ENCODE peak calls at places on chromosomes 12 and 14, in eight cellular contexts. H is effector memory CD4-positive, alpha-beta T cell; Q is H54; S is psoas muscle; L is PC-3; W is non-pigmented ciliary epithelial cell; X is AG10803; T is NCI-H2081. P is an unnamed sample.

GRCh38 chr12:92075425-92075891 is 70.2 kb downstream of the BTG1 start:
- DNase-seq in H (no peak), Q (no peak), S (no peak), L (no peak), W (no peak), X (peak), T (no peak), P (no peak)

GRCh38 chr12:104494137-104494815 is 37.5 kb downstream of the CHST11 start:
- DNase-seq in H (no peak), Q (no peak), S (no peak), L (no peak), W (peak), X (peak), T (no peak), P (no peak)

GRCh38 chr14:58755026-58755929 is 117.5 kb downstream of the DACT1 start:
- DNase-seq in H (no peak), Q (no peak), S (no peak), L (no peak), W (no peak), X (no peak), T (no peak), P (no peak)

GRCh38 chr12:56565510-56566101 is 44.0 kb downstream of the RBMS2 start:
- DNase-seq in H (no peak), Q (peak), S (peak), L (peak), W (no peak), X (peak), T (no peak), P (peak)

GRCh38 chr12:11015775-11016430 is 6.5 kb downstream of the TAS2R19 start:
- DNase-seq in H (no peak), Q (no peak), S (no peak), L (no peak), W (no peak), X (no peak), T (no peak), P (no peak)

GRCh38 chr14:89455412-89455811 is 38.4 kb upstream of the FOXN3 start:
- DNase-seq in H (no peak), Q (no peak), S (no peak), L (no peak), W (no peak), X (no peak), T (no peak), P (no peak)

GRCh38 chr14:43938588-43939281 is 568.3 kb downstream of the FSCB start:
- DNase-seq in H (no peak), Q (no peak), S (no peak), L (no peak), W (no peak), X (no peak), T (no peak), P (no peak)

GRCh38 chr14:94030571-94030970 is 4.4 kb downstream of the OTUB2 start:
- DNase-seq in H (no peak), Q (no peak), S (no peak), L (no peak), W (no peak), X (no peak), T (no peak), P (no peak)

GRCh38 chr14:29240046-29240445 is 473.5 kb downstream of the FOXG1 start:
- DNase-seq in H (no peak), Q (no peak), S (no peak), L (peak), W (peak), X (peak), T (no peak), P (no peak)

GRCh38 chr12:27003421-27004311 is 10.5 kb downstream of the TM7SF3 start:
- DNase-seq in H (no peak), Q (no peak), S (no peak), L (peak), W (no peak), X (no peak), T (no peak), P (no peak)

GRCh38 chr14:74825008-74825407 is 50.9 kb downstream of the PROX2 start:
- DNase-seq in H (no peak), Q (no peak), S (no peak), L (no peak), W (no peak), X (peak), T (no peak), P (no peak)

GRCh38 chr14:105294142-105294597 is 6.6 kb downstream of the BRF1 start:
- DNase-seq in H (peak), Q (no peak), S (peak), L (no peak), W (no peak), X (peak), T (peak), P (no peak)

GRCh38 chr14:38357557-38357956 is 101.7 kb upstream of the CLEC14A start:
- DNase-seq in H (no peak), Q (peak), S (no peak), L (peak), W (peak), X (peak), T (no peak), P (no peak)

GRCh38 chr12:13900718-13901117 is 80.7 kb downstream of the GRIN2B start:
- DNase-seq in H (no peak), Q (no peak), S (no peak), L (no peak), W (no peak), X (no peak), T (no peak), P (no peak)

GRCh38 chr14:99777956-99778355 is 15.3 kb upstream of the EML1 start:
- DNase-seq in H (no peak), Q (no peak), S (no peak), L (no peak), W (no peak), X (peak), T (no peak), P (no peak)

GRCh38 chr12:103310871-103311270 is 184.9 kb downstream of the C12orf42 start:
- DNase-seq in H (no peak), Q (no peak), S (no peak), L (no peak), W (no peak), X (no peak), T (no peak), P (no peak)

GRCh38 chr14:71166434-71166833 is 259.2 kb downstream of the PCNX1 start:
- DNase-seq in H (no peak), Q (no peak), S (no peak), L (peak), W (peak), X (peak), T (no peak), P (no peak)

GRCh38 chr12:52360106-52360662 is 7.1 kb downstream of the KRT85 start:
- DNase-seq in H (no peak), Q (no peak), S (no peak), L (no peak), W (no peak), X (no peak), T (no peak), P (no peak)

GRCh38 chr12:29616664-29617409 is 119.4 kb upstream of the OVCH1 start:
- DNase-seq in H (no peak), Q (peak), S (no peak), L (peak), W (peak), X (no peak), T (no peak), P (no peak)

GRCh38 chr12:4911316-4911994 is 1.8 kb downstream of the KCNA1 start:
- DNase-seq in H (no peak), Q (no peak), S (no peak), L (no peak), W (no peak), X (no peak), T (no peak), P (no peak)

GRCh38 chr14:64880382-64881121 is 845 bp upstream of the SPTB start:
- DNase-seq in H (peak), Q (peak), S (peak), L (peak), W (no peak), X (no peak), T (peak), P (peak)

GRCh38 chr12:106907846-106908245 is 47.9 kb upstream of the TMEM263 start:
- DNase-seq in H (no peak), Q (no peak), S (no peak), L (no peak), W (no peak), X (no peak), T (no peak), P (no peak)

GRCh38 chr12:83573676-83574075 is 887.0 kb downstream of the TMTC2 start:
- DNase-seq in H (no peak), Q (peak), S (peak), L (peak), W (peak), X (peak), T (no peak), P (no peak)

GRCh38 chr14:94971750-94972149 is 185.6 kb downstream of the DICER1 start:
- DNase-seq in H (no peak), Q (no peak), S (peak), L (no peak), W (no peak), X (peak), T (no peak), P (no peak)

GRCh38 chr14:100654025-100654813 is 67.0 kb upstream of the BEGAIN start:
- DNase-seq in H (no peak), Q (no peak), S (no peak), L (no peak), W (no peak), X (no peak), T (no peak), P (no peak)

GRCh38 chr14:58280954-58281787 is 17.2 kb upstream of the ARID4A start:
- DNase-seq in H (peak), Q (no peak), S (no peak), L (peak), W (peak), X (peak), T (no peak), P (no peak)

GRCh38 chr12:43964966-43965365 is 129.1 kb downstream of the TMEM117 start:
- DNase-seq in H (no peak), Q (no peak), S (no peak), L (no peak), W (peak), X (no peak), T (no peak), P (no peak)

GRCh38 chr14:54564071-54564798 is 2.7 kb upstream of the SAMD4A start:
- DNase-seq in H (no peak), Q (no peak), S (no peak), L (peak), W (no peak), X (peak), T (peak), P (no peak)

GRCh38 chr12:115351513-115352077 is 667.6 kb upstream of the TBX3 start:
- DNase-seq in H (no peak), Q (no peak), S (no peak), L (no peak), W (no peak), X (peak), T (no peak), P (no peak)

GRCh38 chr12:74897425-74898211 is 312.0 kb downstream of the KCNC2 start:
- DNase-seq in H (no peak), Q (no peak), S (no peak), L (no peak), W (no peak), X (no peak), T (no peak), P (no peak)

GRCh38 chr12:18861287-18861858 is 123.5 kb downstream of the CAPZA3 start:
- DNase-seq in H (no peak), Q (no peak), S (no peak), L (peak), W (no peak), X (no peak), T (no peak), P (no peak)

GRCh38 chr12:46958599-46959290 is 120.7 kb upstream of the PCED1B start:
- DNase-seq in H (no peak), Q (no peak), S (no peak), L (no peak), W (no peak), X (no peak), T (no peak), P (no peak)

GRCh38 chr14:84234281-84234680 is 1295.7 kb upstream of the FLRT2 start:
- DNase-seq in H (no peak), Q (no peak), S (no peak), L (peak), W (no peak), X (no peak), T (no peak), P (no peak)

GRCh38 chr14:103625361-103626095 is 3.5 kb upstream of the KLC1 start:
- DNase-seq in H (peak), Q (no peak), S (no peak), L (no peak), W (no peak), X (no peak), T (no peak), P (no peak)

GRCh38 chr12:67649165-67650126 is 901 bp downstream of the DYRK2 start:
- DNase-seq in H (no peak), Q (peak), S (peak), L (peak), W (no peak), X (peak), T (peak), P (peak)

GRCh38 chr14:49893309-49894213 is 679 bp downstream of the ARF6 start:
- DNase-seq in H (peak), Q (no peak), S (peak), L (peak), W (no peak), X (peak), T (peak), P (peak)

P was measured in upper lobe of right lung.